ENCODE peak calls at places on chromosomes 11 and 22, in six cellular contexts. One of them, this sample, is unnamed.

GRCh38 chr11:40293655-40294342 is 1165.7 kb downstream of the LRRC4C start:
- DNase-seq in lower lobe of right lung: peak
- DNase-seq in heart right ventricle: peak
- DNase-seq in upper lobe of right lung: peak
- DNase-seq in cardiac muscle cell: peak
- DNase-seq in fibroblast of the aortic adventitia: peak
- DNase-seq in this sample: no peak

GRCh38 chr11:117424781-117425180 is 97.1 kb downstream of the CEP164 start:
- DNase-seq in cardiac muscle cell: peak
- DNase-seq in fibroblast of the aortic adventitia: peak
- DNase-seq in upper lobe of right lung: no peak
- DNase-seq in lower lobe of right lung: no peak
- DNase-seq in heart right ventricle: no peak
- DNase-seq in this sample: no peak

GRCh38 chr11:84804026-84804425 is 823.1 kb downstream of the DLG2 start:
- DNase-seq in upper lobe of right lung: no peak
- DNase-seq in heart right ventricle: no peak
- DNase-seq in cardiac muscle cell: no peak
- DNase-seq in fibroblast of the aortic adventitia: no peak
- DNase-seq in lower lobe of right lung: no peak
- DNase-seq in this sample: no peak

GRCh38 chr11:120558754-120559431 is 47.3 kb downstream of the GRIK4 start:
- DNase-seq in upper lobe of right lung: no peak
- DNase-seq in lower lobe of right lung: no peak
- DNase-seq in heart right ventricle: no peak
- DNase-seq in fibroblast of the aortic adventitia: no peak
- DNase-seq in cardiac muscle cell: no peak
- DNase-seq in this sample: no peak

GRCh38 chr11:534592-535518 is 521 bp downstream of the HRAS start:
- DNase-seq in heart right ventricle: no peak
- DNase-seq in cardiac muscle cell: peak
- DNase-seq in upper lobe of right lung: peak
- DNase-seq in fibroblast of the aortic adventitia: no peak
- DNase-seq in lower lobe of right lung: peak
- DNase-seq in this sample: peak

GRCh38 chr22:36336246-36337182 is 51.3 kb downstream of the MYH9 start:
- DNase-seq in upper lobe of right lung: no peak
- DNase-seq in fibroblast of the aortic adventitia: no peak
- DNase-seq in lower lobe of right lung: no peak
- DNase-seq in heart right ventricle: no peak
- DNase-seq in cardiac muscle cell: no peak
- DNase-seq in this sample: no peak

GRCh38 chr22:38938925-38939324 is 18.5 kb upstream of the APOBEC3A start:
- DNase-seq in cardiac muscle cell: no peak
- DNase-seq in fibroblast of the aortic adventitia: no peak
- DNase-seq in upper lobe of right lung: peak
- DNase-seq in heart right ventricle: no peak
- DNase-seq in lower lobe of right lung: no peak
- DNase-seq in this sample: no peak

GRCh38 chr11:70064011-70064725 is 13.9 kb upstream of the ANO1 start:
- DNase-seq in upper lobe of right lung: no peak
- DNase-seq in heart right ventricle: no peak
- DNase-seq in lower lobe of right lung: no peak
- DNase-seq in cardiac muscle cell: no peak
- DNase-seq in fibroblast of the aortic adventitia: no peak
- DNase-seq in this sample: no peak

GRCh38 chr11:38582756-38583155 is 1984.7 kb upstream of the RAG2 start:
- DNase-seq in upper lobe of right lung: no peak
- DNase-seq in cardiac muscle cell: no peak
- DNase-seq in fibroblast of the aortic adventitia: no peak
- DNase-seq in lower lobe of right lung: no peak
- DNase-seq in heart right ventricle: no peak
- DNase-seq in this sample: no peak

GRCh38 chr22:48052621-48052890 is 1290.1 kb downstream of the TBC1D22A start:
- DNase-seq in fibroblast of the aortic adventitia: no peak
- DNase-seq in lower lobe of right lung: no peak
- DNase-seq in cardiac muscle cell: no peak
- DNase-seq in heart right ventricle: no peak
- DNase-seq in upper lobe of right lung: peak
- DNase-seq in this sample: no peak

GRCh38 chr11:59106363-59107336 is at the start of gene FAM111B:
- DNase-seq in lower lobe of right lung: peak
- DNase-seq in heart right ventricle: peak
- DNase-seq in upper lobe of right lung: peak
- DNase-seq in fibroblast of the aortic adventitia: peak
- DNase-seq in cardiac muscle cell: peak
- DNase-seq in this sample: peak

GRCh38 chr22:29464581-29464980 is 15.4 kb upstream of the NEFH start:
- DNase-seq in cardiac muscle cell: no peak
- DNase-seq in fibroblast of the aortic adventitia: no peak
- DNase-seq in lower lobe of right lung: no peak
- DNase-seq in heart right ventricle: no peak
- DNase-seq in upper lobe of right lung: no peak
- DNase-seq in this sample: no peak

GRCh38 chr22:22870577-22871398 is 16.8 kb upstream of the IGLL5 start:
- DNase-seq in upper lobe of right lung: no peak
- DNase-seq in lower lobe of right lung: no peak
- DNase-seq in heart right ventricle: no peak
- DNase-seq in cardiac muscle cell: no peak
- DNase-seq in fibroblast of the aortic adventitia: no peak
- DNase-seq in this sample: no peak

GRCh38 chr22:20021196-20022181 is 579 bp downstream of the TANGO2 start:
- DNase-seq in cardiac muscle cell: peak
- DNase-seq in lower lobe of right lung: peak
- DNase-seq in heart right ventricle: peak
- DNase-seq in upper lobe of right lung: peak
- DNase-seq in fibroblast of the aortic adventitia: peak
- DNase-seq in this sample: no peak

GRCh38 chr22:17314472-17314871 is 54.8 kb upstream of the CECR2 start:
- DNase-seq in upper lobe of right lung: no peak
- DNase-seq in lower lobe of right lung: no peak
- DNase-seq in heart right ventricle: no peak
- DNase-seq in fibroblast of the aortic adventitia: no peak
- DNase-seq in cardiac muscle cell: no peak
- DNase-seq in this sample: no peak

GRCh38 chr11:93573184-93573583 is 30.0 kb upstream of the SMCO4 start:
- DNase-seq in fibroblast of the aortic adventitia: no peak
- DNase-seq in upper lobe of right lung: no peak
- DNase-seq in cardiac muscle cell: no peak
- DNase-seq in lower lobe of right lung: no peak
- DNase-seq in heart right ventricle: no peak
- DNase-seq in this sample: no peak

GRCh38 chr11:47177229-47177845 is 658 bp upstream of the ARFGAP2 start:
- DNase-seq in heart right ventricle: no peak
- DNase-seq in lower lobe of right lung: peak
- DNase-seq in fibroblast of the aortic adventitia: peak
- DNase-seq in upper lobe of right lung: no peak
- DNase-seq in cardiac muscle cell: peak
- DNase-seq in this sample: peak

GRCh38 chr11:79040348-79040747 is 400.5 kb downstream of the TENM4 start:
- DNase-seq in lower lobe of right lung: no peak
- DNase-seq in fibroblast of the aortic adventitia: peak
- DNase-seq in cardiac muscle cell: peak
- DNase-seq in upper lobe of right lung: no peak
- DNase-seq in heart right ventricle: no peak
- DNase-seq in this sample: no peak

GRCh38 chr11:92707665-92708064 is 261.8 kb upstream of the MTNR1B start:
- DNase-seq in lower lobe of right lung: no peak
- DNase-seq in fibroblast of the aortic adventitia: peak
- DNase-seq in heart right ventricle: no peak
- DNase-seq in cardiac muscle cell: no peak
- DNase-seq in upper lobe of right lung: no peak
- DNase-seq in this sample: no peak

GRCh38 chr11:92136792-92137191 is 87.8 kb upstream of the FAT3 start:
- DNase-seq in fibroblast of the aortic adventitia: no peak
- DNase-seq in cardiac muscle cell: no peak
- DNase-seq in lower lobe of right lung: no peak
- DNase-seq in upper lobe of right lung: no peak
- DNase-seq in heart right ventricle: no peak
- DNase-seq in this sample: no peak

GRCh38 chr11:34155057-34155758 is 49.8 kb downstream of the NAT10 start:
- DNase-seq in lower lobe of right lung: peak
- DNase-seq in heart right ventricle: no peak
- DNase-seq in upper lobe of right lung: no peak
- DNase-seq in fibroblast of the aortic adventitia: no peak
- DNase-seq in cardiac muscle cell: no peak
- DNase-seq in this sample: no peak

GRCh38 chr11:119014209-119014924 is 3.8 kb downstream of the RPS25 start:
- DNase-seq in lower lobe of right lung: no peak
- DNase-seq in cardiac muscle cell: no peak
- DNase-seq in fibroblast of the aortic adventitia: no peak
- DNase-seq in upper lobe of right lung: no peak
- DNase-seq in heart right ventricle: no peak
- DNase-seq in this sample: no peak

GRCh38 chr11:119012629-119013170 is 5.4 kb downstream of the RPS25 start:
- DNase-seq in lower lobe of right lung: no peak
- DNase-seq in cardiac muscle cell: no peak
- DNase-seq in upper lobe of right lung: no peak
- DNase-seq in fibroblast of the aortic adventitia: no peak
- DNase-seq in heart right ventricle: no peak
- DNase-seq in this sample: no peak

GRCh38 chr11:119018074-119018938 is at the start of the genes RPS25 and TRAPPC4:
- DNase-seq in heart right ventricle: peak
- DNase-seq in cardiac muscle cell: peak
- DNase-seq in fibroblast of the aortic adventitia: peak
- DNase-seq in lower lobe of right lung: peak
- DNase-seq in upper lobe of right lung: peak
- DNase-seq in this sample: peak

GRCh38 chr11:119016216-119017009 is 1.7 kb downstream of the RPS25 start:
- DNase-seq in lower lobe of right lung: no peak
- DNase-seq in heart right ventricle: no peak
- DNase-seq in upper lobe of right lung: no peak
- DNase-seq in fibroblast of the aortic adventitia: no peak
- DNase-seq in cardiac muscle cell: no peak
- DNase-seq in this sample: no peak

DNA sequence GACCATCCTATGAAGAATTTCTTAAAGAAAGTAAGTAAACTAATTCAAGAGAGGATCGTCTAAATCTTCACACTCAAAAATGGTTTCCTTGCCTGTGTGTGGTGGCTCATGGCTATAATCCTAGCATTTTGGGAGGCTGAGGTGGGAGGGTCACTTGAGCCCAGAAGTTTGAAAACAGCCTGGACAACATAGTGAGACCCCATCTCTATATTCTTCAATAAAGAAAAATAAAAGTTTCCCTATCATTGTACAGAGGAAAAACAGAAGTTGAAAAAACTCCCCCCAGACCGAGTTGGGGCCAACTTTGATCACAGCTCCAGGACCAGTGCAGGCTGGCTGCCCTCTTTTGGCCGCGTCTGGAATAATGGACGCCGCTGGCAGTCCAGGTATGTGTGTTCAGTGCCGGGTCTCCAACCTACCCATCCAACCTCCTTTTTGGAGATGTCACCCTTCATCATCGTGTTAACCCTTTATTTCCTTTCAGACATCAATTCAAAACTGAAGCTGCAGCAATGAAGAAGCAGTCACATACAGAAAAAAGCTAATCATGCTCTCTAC is 3.0 kb downstream of the RPS25 start:
- DNase-seq in lower lobe of right lung: no peak
- DNase-seq in cardiac muscle cell: no peak
- DNase-seq in heart right ventricle: no peak
- DNase-seq in upper lobe of right lung: no peak
- DNase-seq in fibroblast of the aortic adventitia: no peak
- DNase-seq in this sample: no peak
- TF ChIP-seq CTCF in lower lobe of right lung: no peak
- TF ChIP-seq CTCF in cardiac muscle cell: no peak
- TF ChIP-seq CTCF in heart right ventricle: no peak
- TF ChIP-seq CTCF in upper lobe of right lung: no peak
- TF ChIP-seq CTCF in fibroblast of the aortic adventitia: no peak
- TF ChIP-seq CTCF in this sample: no peak

GRCh38 chr11:18455686-18456372 is at the start of gene LDHAL6A:
- DNase-seq in cardiac muscle cell: no peak
- DNase-seq in heart right ventricle: no peak
- DNase-seq in fibroblast of the aortic adventitia: no peak
- DNase-seq in upper lobe of right lung: no peak
- DNase-seq in lower lobe of right lung: no peak
- DNase-seq in this sample: no peak
- TF ChIP-seq CTCF in cardiac muscle cell: no peak
- TF ChIP-seq CTCF in heart right ventricle: no peak
- TF ChIP-seq CTCF in fibroblast of the aortic adventitia: no peak
- TF ChIP-seq CTCF in upper lobe of right lung: no peak
- TF ChIP-seq CTCF in lower lobe of right lung: no peak
- TF ChIP-seq CTCF in this sample: no peak

GRCh38 chr22:27682438-27682837 is 119.1 kb downstream of the MN1 start:
- DNase-seq in cardiac muscle cell: no peak
- DNase-seq in heart right ventricle: no peak
- DNase-seq in upper lobe of right lung: no peak
- DNase-seq in lower lobe of right lung: no peak
- DNase-seq in fibroblast of the aortic adventitia: no peak
- DNase-seq in this sample: no peak
- TF ChIP-seq CTCF in cardiac muscle cell: peak
- TF ChIP-seq CTCF in heart right ventricle: no peak
- TF ChIP-seq CTCF in upper lobe of right lung: no peak
- TF ChIP-seq CTCF in lower lobe of right lung: no peak
- TF ChIP-seq CTCF in fibroblast of the aortic adventitia: peak
- TF ChIP-seq CTCF in this sample: peak

DNA sequence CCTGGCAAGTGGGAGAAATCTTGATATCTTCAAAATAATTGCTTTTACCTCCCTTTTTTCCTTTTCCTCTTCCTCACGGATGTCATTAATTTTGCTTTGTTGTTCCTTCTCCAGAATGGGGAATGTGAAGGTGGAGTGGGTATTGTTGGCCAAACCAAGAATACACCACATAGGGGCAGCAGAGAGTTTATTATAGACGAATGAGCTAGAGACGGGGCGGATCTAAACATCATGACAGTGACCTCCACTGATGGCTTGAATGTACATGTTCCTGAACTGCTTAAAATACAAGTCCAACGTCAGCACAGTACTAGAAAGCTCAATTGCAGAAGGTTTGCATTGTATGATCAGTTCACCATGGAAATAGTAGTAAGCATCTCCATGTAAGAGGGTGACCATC is 122.3 kb upstream of the SNX19 start:
- DNase-seq in upper lobe of right lung: no peak
- DNase-seq in lower lobe of right lung: no peak
- DNase-seq in cardiac muscle cell: peak
- DNase-seq in fibroblast of the aortic adventitia: no peak
- DNase-seq in heart right ventricle: no peak
- DNase-seq in this sample: no peak
- TF ChIP-seq CTCF in upper lobe of right lung: no peak
- TF ChIP-seq CTCF in lower lobe of right lung: no peak
- TF ChIP-seq CTCF in cardiac muscle cell: peak
- TF ChIP-seq CTCF in fibroblast of the aortic adventitia: no peak
- TF ChIP-seq CTCF in heart right ventricle: no peak
- TF ChIP-seq CTCF in this sample: no peak

This sample was measured in CD14-positive monocyte.